ENCODE peak calls at places on chromosomes 1 and 21, in six cellular contexts. Q is brain microvascular endothelial cell, L is IMR-90, D is GM12878, T is psoas muscle, O is right atrium auricular region. Y is an unnamed sample.

GRCh38 chr1:168906367-168906766 is 177.4 kb upstream of the DPT start:
- DNase-seq in Q (no peak), L (no peak), D (no peak), T (no peak), O (no peak), Y (no peak)

GRCh38 chr21:22393324-22393723 is 1395.1 kb downstream of the NCAM2 start:
- DNase-seq in Q (no peak), L (no peak), D (no peak), T (no peak), O (no peak), Y (no peak)

GRCh38 chr1:217911908-217912307 is 280.8 kb downstream of the SPATA17 start:
- DNase-seq in Q (no peak), L (no peak), D (no peak), T (no peak), O (no peak), Y (no peak)

GRCh38 chr1:227396539-227397355 is 78.5 kb upstream of the CDC42BPA start:
- DNase-seq in Q (no peak), L (no peak), D (no peak), T (no peak), O (no peak), Y (no peak)

GRCh38 chr1:64472805-64473204 is 2.9 kb downstream of the CACHD1 start:
- DNase-seq in Q (no peak), L (no peak), D (no peak), T (no peak), O (no peak), Y (no peak)

GRCh38 chr1:116762281-116762680 is 8.1 kb downstream of the CD2 start:
- DNase-seq in Q (no peak), L (no peak), D (no peak), T (no peak), O (no peak), Y (no peak)

GRCh38 chr1:200279810-200280411 is 129.9 kb downstream of the ZNF281 start:
- DNase-seq in Q (peak; percentile 56), L (peak; percentile 60), D (no peak), T (no peak), O (no peak), Y (no peak)

GRCh38 chr21:34864370-34865209 is 184.5 kb downstream of the RUNX1 start:
- DNase-seq in Q (no peak), L (no peak), D (no peak), T (no peak), O (no peak), Y (no peak)

GRCh38 chr1:183871142-183871541 is 66.2 kb downstream of the RGL1 start:
- DNase-seq in Q (peak; percentile 60), L (peak; percentile 71), D (no peak), T (no peak), O (no peak), Y (no peak)

GRCh38 chr1:102851616-102852015 is 256.7 kb downstream of the COL11A1 start:
- DNase-seq in Q (peak; percentile 49), L (peak; percentile 72), D (no peak), T (no peak), O (no peak), Y (no peak)

GRCh38 chr21:36859744-36860501 is 106.5 kb downstream of the HLCS start:
- DNase-seq in Q (peak; percentile 49), L (peak; percentile 29), D (no peak), T (peak; percentile 72), O (peak; percentile 80), Y (peak; percentile 79)

GRCh38 chr1:18343646-18344045 is 137.1 kb upstream of the KLHDC7A start:
- DNase-seq in Q (no peak), L (no peak), D (no peak), T (no peak), O (no peak), Y (no peak)

GRCh38 chr21:33708874-33709273 is 66.6 kb downstream of the ITSN1 start:
- DNase-seq in Q (no peak), L (no peak), D (no peak), T (no peak), O (no peak), Y (no peak)

GRCh38 chr21:31132574-31133242 is 94.4 kb upstream of the KRTAP19-8 start:
- DNase-seq in Q (peak; percentile 7), L (peak; percentile 12), D (peak; percentile 93), T (no peak), O (no peak), Y (no peak)

GRCh38 chr1:245621589-245621988 is 466.8 kb downstream of the KIF26B start:
- DNase-seq in Q (no peak), L (no peak), D (no peak), T (no peak), O (no peak), Y (no peak)

GRCh38 chr1:156490401-156491032 is 10.1 kb downstream of the MEF2D start:
- DNase-seq in Q (no peak), L (no peak), D (no peak), T (no peak), O (no peak), Y (no peak)
- H3K4me3 ChIP-seq in Q (no peak overlapping the region), L (no peak overlapping the region), D (peak overlapping the region; percentile 73), T (peak overlapping the region; percentile 98), O (peak overlapping the region; percentile 20), Y (peak overlapping the region; percentile 0)

GRCh38 chr1:222369148-222369547 is 178.8 kb downstream of the HHIPL2 start:
- DNase-seq in Q (no peak), L (no peak), D (no peak), T (no peak), O (no peak), Y (no peak)
- H3K4me3 ChIP-seq in Q (no peak overlapping the region), L (no peak overlapping the region), D (no peak overlapping the region), T (no peak overlapping the region), O (no peak overlapping the region), Y (no peak overlapping the region)

GRCh38 chr21:25562660-25563059 is 44.6 kb downstream of the MRPL39 start:
- DNase-seq in Q (no peak), L (no peak), D (no peak), T (no peak), O (no peak), Y (no peak)
- H3K4me3 ChIP-seq in Q (peak overlapping the region; percentile 66), L (peak overlapping the region; percentile 77), D (peak overlapping the region; percentile 87), T (peak overlapping the region; percentile 69), O (no peak overlapping the region), Y (peak overlapping the region; percentile 53)

DNA sequence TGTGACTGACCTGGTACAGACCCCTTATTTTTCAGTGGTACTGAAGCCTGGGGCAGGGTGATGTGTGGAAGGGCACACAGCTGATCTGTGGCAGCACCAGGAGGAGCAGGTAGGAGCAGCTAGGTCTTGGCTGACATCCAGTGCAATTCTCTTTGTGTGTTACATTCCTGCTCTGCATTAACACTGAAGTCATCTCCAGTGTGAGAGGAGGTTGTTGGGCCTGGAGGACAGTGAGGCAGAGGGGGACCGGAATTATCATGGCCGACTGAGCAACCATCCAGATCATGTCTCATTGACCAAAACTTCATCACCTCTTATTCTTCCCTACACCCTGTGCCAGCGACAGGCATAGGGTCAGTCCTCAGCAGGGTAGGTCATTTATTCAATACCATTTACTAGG is 1.5 kb downstream of the SLAMF8 start:
- DNase-seq in Q (no peak), L (no peak), D (no peak), T (no peak), O (no peak), Y (no peak)
- H3K4me3 ChIP-seq in Q (no peak overlapping the region), L (no peak overlapping the region), D (no peak overlapping the region), T (no peak overlapping the region), O (no peak overlapping the region), Y (no peak overlapping the region)

GRCh38 chr21:43811262-43812105 is 22.1 kb downstream of the RRP1 start:
- DNase-seq in Q (no peak), L (no peak), D (no peak), T (no peak), O (no peak), Y (no peak)
- H3K4me3 ChIP-seq in Q (no peak overlapping the region), L (no peak overlapping the region), D (no peak overlapping the region), T (peak overlapping the region; percentile 39), O (no peak overlapping the region), Y (peak overlapping the region; percentile 10)

GRCh38 chr1:55375617-55376258 is 160.6 kb upstream of the USP24 start:
- DNase-seq in Q (no peak), L (peak; percentile 47), D (no peak), T (no peak), O (peak; percentile 54), Y (no peak)
- H3K4me3 ChIP-seq in Q (no peak overlapping the region), L (no peak overlapping the region), D (no peak overlapping the region), T (no peak overlapping the region), O (no peak overlapping the region), Y (no peak overlapping the region)

GRCh38 chr1:30719406-30720270 is 3.7 kb downstream of the MATN1 start:
- DNase-seq in Q (no peak), L (peak; percentile 50), D (peak; percentile 57), T (peak; percentile 10), O (no peak), Y (no peak)
- H3K4me3 ChIP-seq in Q (peak overlapping the region; percentile 15), L (no peak overlapping the region), D (peak overlapping the region; percentile 90), T (peak overlapping the region; percentile 55), O (peak overlapping the region; percentile 37), Y (peak overlapping the region; percentile 63)

Y was measured in sigmoid colon.